ENCODE peak calls at places on chromosomes 12 and 14, in four cellular contexts. E, B, Z and K are unnamed samples.
A peak's percentile ranks its signal among the peaks of the same experiment; 100 is the strongest.

GRCh38 chr14:20485900-20486299 is 16.7 kb downstream of the PNP start:
- DNase-seq in E (no peak), Z (no peak), B (no peak), K (no peak)

GRCh38 chr14:26719514-26719913 is 121.7 kb upstream of the NOVA1 start:
- DNase-seq in Z (peak; percentile 65), E (no peak), B (no peak), K (no peak)

GRCh38 chr12:109130755-109131521 is 14.6 kb downstream of the ACACB start:
- DNase-seq in Z (no peak), E (no peak), B (peak; percentile 71), K (peak; percentile 82)

GRCh38 chr12:2395352-2395977 is 342.7 kb downstream of the CACNA1C start:
- DNase-seq in E (no peak), Z (peak; percentile 48), B (peak; percentile 36), K (peak; percentile 67)

GRCh38 chr12:57640156-57641042 is 7.4 kb upstream of the B4GALNT1 start:
- DNase-seq in Z (no peak), B (no peak), E (no peak), K (no peak)

GRCh38 chr12:107134558-107134957 is 41.2 kb upstream of the CRY1 start:
- DNase-seq in Z (no peak), B (no peak), E (no peak), K (no peak)

GRCh38 chr12:113111247-113111646 is 24.3 kb downstream of the RASAL1 start:
- DNase-seq in E (no peak), Z (no peak), B (no peak), K (no peak)

GRCh38 chr12:48995061-48995879 is 3.9 kb downstream of the DDN start:
- DNase-seq in E (no peak), Z (peak; percentile 85), B (peak; percentile 86), K (peak; percentile 82)

GRCh38 chr14:101721951-101722661 is 39.4 kb upstream of the PPP2R5C start:
- DNase-seq in E (no peak), Z (peak; percentile 88), B (peak; percentile 51), K (peak; percentile 35)

GRCh38 chr14:64584185-64584584 is 34.4 kb downstream of the PPP1R36 start:
- DNase-seq in B (no peak), E (no peak), Z (no peak), K (no peak)

GRCh38 chr14:56216631-56217379 is 98.6 kb downstream of the PELI2 start:
- DNase-seq in E (no peak), B (peak; percentile 66), Z (peak; percentile 78), K (peak; percentile 71)

GRCh38 chr12:113005759-113006158 is 27.4 kb downstream of the OAS2 start:
- DNase-seq in Z (no peak), E (no peak), B (no peak), K (no peak)

GRCh38 chr14:79825046-79825521 is 386.2 kb downstream of the DIO2 start:
- DNase-seq in B (no peak), E (no peak), Z (no peak), K (no peak)

GRCh38 chr12:42946776-42947435 is 357.4 kb upstream of the PRICKLE1 start:
- DNase-seq in B (no peak), E (no peak), Z (peak; percentile 27), K (no peak)

GRCh38 chr12:75196865-75197264 is 12.8 kb downstream of the KCNC2 start:
- DNase-seq in E (no peak), B (no peak), Z (no peak), K (no peak)

GRCh38 chr12:116759783-116760581 is 21.9 kb downstream of the RNFT2 start:
- DNase-seq in B (no peak), Z (no peak), E (no peak), K (peak; percentile 53)

GRCh38 chr14:103654619-103655018 is 25.6 kb downstream of the KLC1 start:
- DNase-seq in B (no peak), E (no peak), Z (no peak), K (no peak)

GRCh38 chr14:103659631-103660030 is 30.6 kb downstream of the KLC1 start:
- DNase-seq in B (no peak), E (no peak), Z (no peak), K (no peak)

GRCh38 chr14:103656758-103657133 is 27.7 kb downstream of the KLC1 start:
- DNase-seq in Z (no peak), E (no peak), B (no peak), K (no peak)

GRCh38 chr14:103656031-103656757 is 27.2 kb downstream of the KLC1 start:
- DNase-seq in Z (no peak), E (no peak), B (no peak), K (no peak)

GRCh38 chr14:103657466-103657865 is 28.5 kb downstream of the KLC1 start:
- DNase-seq in E (no peak), Z (no peak), B (no peak), K (no peak)
- H3K27ac ChIP-seq in E (peak overlapping the region; percentile 32), Z (no peak overlapping the region), B (no peak overlapping the region), K (no peak overlapping the region)

GRCh38 chr12:52147983-52148540 is 43.8 kb downstream of the KRT80 start:
- DNase-seq in E (no peak), B (no peak), Z (no peak), K (no peak)

GRCh38 chr12:52151153-52151858 is 40.5 kb downstream of the KRT80 start:
- DNase-seq in Z (no peak), E (no peak), B (no peak), K (no peak)

GRCh38 chr12:52148541-52149181 is 43.2 kb downstream of the KRT80 start:
- DNase-seq in Z (no peak), B (peak; percentile 86), E (no peak), K (peak; percentile 53)

GRCh38 chr12:52149182-52149641 is 42.6 kb downstream of the KRT80 start:
- DNase-seq in E (no peak), B (no peak), Z (no peak), K (no peak)

GRCh38 chr12:52149651-52150241 is 42.1 kb downstream of the KRT80 start:
- DNase-seq in Z (no peak), E (no peak), B (no peak), K (no peak)
- H3K4me1 ChIP-seq in Z (peaks cover 60% of the 10 kb centered on the region), E (peaks cover 47% of the 10 kb centered on the region), B (peaks cover 60% of the 10 kb centered on the region), K (peaks cover 8% of the 10 kb centered on the region)

GRCh38 chr14:50062438-50063039 is 53.8 kb downstream of the VCPKMT start:
- DNase-seq in Z (peak; percentile 85), B (peak; percentile 38), E (no peak), K (no peak)

GRCh38 chr14:50061664-50062437 is 54.5 kb downstream of the VCPKMT start:
- DNase-seq in E (no peak), B (peak; percentile 61), Z (peak; percentile 78), K (no peak)

GRCh38 chr14:50059773-50060629 is 56.4 kb downstream of the VCPKMT start:
- DNase-seq in B (no peak), E (no peak), Z (no peak), K (no peak)

GRCh38 chr14:50063876-50064420 is 52.4 kb downstream of the VCPKMT start:
- DNase-seq in Z (no peak), B (no peak), E (no peak), K (no peak)

GRCh38 chr14:50060871-50061663 is 55.3 kb downstream of the VCPKMT start:
- DNase-seq in Z (peak; percentile 97), E (peak; percentile 82), B (no peak), K (peak; percentile 73)
- H3K4me3 ChIP-seq in Z (no peak overlapping the region), E (peak overlapping the region; percentile 61), B (no peak overlapping the region), K (no peak overlapping the region)

DNA sequence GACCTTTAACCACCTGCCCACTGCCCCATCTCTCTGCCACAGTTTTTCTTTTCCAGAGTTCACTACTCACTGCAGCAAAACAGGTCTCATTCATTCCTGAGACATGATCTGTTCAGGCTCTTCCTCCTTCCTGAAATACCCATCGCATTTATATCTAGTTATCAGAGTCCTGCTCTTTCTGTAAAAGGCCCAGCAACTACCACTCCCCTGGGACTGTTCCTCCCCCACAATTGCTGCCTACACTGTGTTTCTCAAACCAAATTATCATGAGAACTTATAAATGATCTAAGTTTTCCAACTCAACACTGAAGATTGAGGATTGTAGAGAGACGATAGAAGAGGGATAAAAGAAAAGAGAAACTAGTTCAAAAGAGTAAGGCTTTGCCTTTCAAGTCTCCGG is 40.8 kb upstream of the EPS8 start:
- DNase-seq in Z (peak; percentile 18), B (no peak), E (no peak), K (no peak)
- H3K27ac ChIP-seq in Z (peak overlapping the region; percentile 82), B (no peak overlapping the region), E (peak overlapping the region; percentile 70), K (no peak overlapping the region)

GRCh38 chr14:99586761-99587462 is 17.1 kb downstream of the CCDC85C start:
- DNase-seq in Z (peak; percentile 41), E (no peak), B (no peak), K (no peak)

GRCh38 chr14:99587463-99588278 is 16.3 kb downstream of the CCDC85C start:
- DNase-seq in Z (no peak), B (no peak), E (no peak), K (no peak)

GRCh38 chr14:99581960-99582359 is 22.0 kb downstream of the CCDC85C start:
- DNase-seq in E (no peak), Z (no peak), B (no peak), K (no peak)

GRCh38 chr14:99586054-99586760 is 17.8 kb downstream of the CCDC85C start:
- DNase-seq in Z (no peak), B (no peak), E (no peak), K (no peak)

DNA sequence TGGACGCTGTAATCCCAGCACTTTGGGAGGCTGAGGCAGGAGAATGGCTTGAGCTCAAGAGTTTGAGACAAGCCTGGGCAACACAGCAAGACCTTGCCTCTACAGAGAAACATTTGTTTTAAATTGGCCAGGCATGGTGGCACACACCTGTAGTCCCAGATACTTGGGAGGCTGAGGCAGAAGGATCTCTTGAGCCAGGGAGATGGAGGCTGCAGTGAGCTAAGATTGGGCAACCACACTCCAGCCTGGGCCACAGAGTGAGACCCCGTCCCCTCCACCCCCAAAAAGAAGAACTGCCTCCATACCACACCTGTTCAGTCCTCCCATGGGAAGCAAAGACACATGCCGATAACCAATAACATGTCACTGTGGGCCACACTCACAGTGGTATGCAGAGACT is 19.2 kb downstream of the CCDC85C start:
- DNase-seq in Z (no peak), B (no peak), E (no peak), K (no peak)
- H3K4me1 ChIP-seq in Z (peaks cover 24% of the 10 kb centered on the region), B (peaks cover 60% of the 10 kb centered on the region), E (peaks cover 3% of the 10 kb centered on the region), K (peaks cover 14% of the 10 kb centered on the region)

GRCh38 chr14:106843951-106844483 is 1317.6 kb downstream of the TMEM121 start:
- DNase-seq in Z (no peak), E (no peak), B (peak; percentile 75), K (no peak)
- H3K4me3 ChIP-seq in Z (no peak overlapping the region), E (peak overlapping the region; percentile 69), B (peak overlapping the region; percentile 42), K (peak overlapping the region; percentile 56)

GRCh38 chr12:131387281-131388163 is 323.4 kb upstream of the SFSWAP start:
- DNase-seq in E (no peak), B (no peak), Z (no peak), K (peak; percentile 33)

GRCh38 chr12:131385313-131386166 is 325.4 kb upstream of the SFSWAP start:
- DNase-seq in B (no peak), Z (no peak), E (no peak), K (peak; percentile 20)

GRCh38 chr12:131384544-131384855 is 326.4 kb upstream of the SFSWAP start:
- DNase-seq in Z (no peak), B (no peak), E (no peak), K (no peak)

GRCh38 chr12:131386781-131387180 is 324.1 kb upstream of the SFSWAP start:
- DNase-seq in Z (no peak), E (no peak), B (no peak), K (no peak)

DNA sequence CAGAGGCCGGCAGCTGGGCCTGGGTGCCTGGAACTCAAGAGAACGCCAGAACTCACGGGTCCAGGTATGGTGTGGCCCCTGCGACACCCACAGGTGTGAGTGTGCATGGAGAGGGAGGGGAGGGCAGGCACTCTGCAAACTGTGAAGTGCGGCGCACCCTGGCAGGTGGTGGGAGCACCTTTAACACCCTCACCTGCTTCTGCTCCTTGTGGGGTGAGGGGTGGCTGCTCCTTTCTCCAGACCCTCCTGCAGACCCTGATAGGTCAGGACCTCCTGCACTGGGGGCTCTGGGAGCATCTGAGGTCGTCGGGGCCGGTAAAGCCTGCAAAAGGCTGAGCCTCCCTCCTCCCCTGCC is 324.7 kb upstream of the SFSWAP start:
- DNase-seq in Z (no peak), E (no peak), B (no peak), K (no peak)
- H3K27ac ChIP-seq in Z (no peak overlapping the region), E (no peak overlapping the region), B (no peak overlapping the region), K (no peak overlapping the region)